ENCODE peak calls at places on chromosomes 13 and 19, in four cellular contexts. G is head of caudate nucleus, I is breast epithelium, E is anterior cingulate cortex. H is an unnamed sample.

GRCh38 chr13:36131215-36131930 is at the start of gene DCLK1:
- DNase-seq in G (peak; percentile 56), I (no peak), E (peak; percentile 38), H (no peak)

GRCh38 chr13:95902736-95903135 is 150.5 kb downstream of the UGGT2 start:
- DNase-seq in G (no peak), I (no peak), E (no peak), H (no peak)

GRCh38 chr19:48637948-48638830 is 1.0 kb upstream of the DBP start:
- DNase-seq in G (peak; percentile 82), I (peak; percentile 91), E (peak; percentile 89), H (peak; percentile 59)

GRCh38 chr19:23509686-23510450 is 114.6 kb upstream of the ZNF91 start:
- DNase-seq in G (no peak), I (no peak), E (no peak), H (no peak)

GRCh38 chr19:7533925-7534480 is 1.5 kb upstream of the PNPLA6 start:
- DNase-seq in G (peak; percentile 84), I (peak; percentile 81), E (peak; percentile 84), H (peak; percentile 66)

GRCh38 chr19:47704024-47704423 is 9.2 kb upstream of the EHD2 start:
- DNase-seq in G (no peak), I (no peak), E (no peak), H (no peak)

GRCh38 chr13:94054159-94054558 is 425.3 kb downstream of the DCT start:
- DNase-seq in G (no peak), I (no peak), E (no peak), H (no peak)

GRCh38 chr19:55406869-55407624 is 541 bp downstream of the UBE2S start:
- DNase-seq in G (no peak), I (no peak), E (no peak), H (peak; percentile 27)

GRCh38 chr13:98454389-98454881 is 122.5 kb downstream of the STK24 start:
- DNase-seq in G (no peak), I (no peak), E (no peak), H (no peak)

GRCh38 chr13:80707000-80707983 is 366.4 kb upstream of the SPRY2 start:
- DNase-seq in G (no peak), I (no peak), E (no peak), H (no peak)

GRCh38 chr13:40261361-40261760 is 405.1 kb downstream of the FOXO1 start:
- DNase-seq in G (no peak), I (no peak), E (no peak), H (no peak)

GRCh38 chr19:772730-773436 is 22.0 kb downstream of the MISP start:
- DNase-seq in G (no peak), I (no peak), E (no peak), H (no peak)

GRCh38 chr13:34025746-34026145 is 207.8 kb downstream of the RFC3 start:
- DNase-seq in G (no peak), I (no peak), E (no peak), H (no peak)

GRCh38 chr13:73934215-73934623 is 200.0 kb downstream of the KLF12 start:
- DNase-seq in G (no peak), I (no peak), E (no peak), H (no peak)

GRCh38 chr19:57363734-57364181 is 407 bp downstream of the TRAPPC2B start:
- DNase-seq in G (peak; percentile 13), I (no peak), E (no peak), H (no peak)

GRCh38 chr13:40401911-40402776 is 264.3 kb downstream of the FOXO1 start:
- DNase-seq in G (peak; percentile 74), I (peak; percentile 84), E (peak; percentile 36), H (no peak)

GRCh38 chr19:37007587-37008220 is 70.5 kb upstream of the ZNF420 start:
- DNase-seq in G (peak; percentile 47), I (peak; percentile 45), E (no peak), H (peak; percentile 3)

GRCh38 chr19:1041835-1042685 is 2.2 kb downstream of the ABCA7 start:
- DNase-seq in G (no peak), I (no peak), E (no peak), H (no peak)

GRCh38 chr19:41325947-41326706 is 16.2 kb downstream of the CCDC97 start:
- DNase-seq in G (no peak), I (no peak), E (no peak), H (no peak)

GRCh38 chr19:39474139-39474620 is 6.5 kb upstream of the TIMM50 start:
- DNase-seq in G (peak; percentile 57), I (no peak), E (no peak), H (peak; percentile 64)

GRCh38 chr13:92827503-92827902 is 399.1 kb upstream of the GPC6 start:
- DNase-seq in G (no peak), I (no peak), E (no peak), H (no peak)

GRCh38 chr19:47190167-47190727 is 40.8 kb downstream of the BBC3 start:
- DNase-seq in G (peak; percentile 24), I (peak; percentile 48), E (peak; percentile 54), H (peak; percentile 37)

GRCh38 chr13:98187155-98187726 is 10.2 kb upstream of the RNF113B start:
- DNase-seq in G (no peak), I (no peak), E (no peak), H (no peak)

GRCh38 chr19:55275851-55276719 is 3.8 kb downstream of the HSPBP1 start:
- DNase-seq in G (no peak), I (no peak), E (no peak), H (no peak)

GRCh38 chr19:45668342-45668871 is 386 bp downstream of the GIPR start:
- DNase-seq in G (no peak), I (no peak), E (no peak), H (no peak)

GRCh38 chr19:16442386-16443276 is 29.1 kb downstream of the EPS15L1 start:
- DNase-seq in G (no peak), I (no peak), E (no peak), H (no peak)

GRCh38 chr19:9945319-9945966 is 9.1 kb upstream of the OLFM2 start:
- DNase-seq in G (peak; percentile 44), I (peak; percentile 68), E (peak; percentile 81), H (no peak)

GRCh38 chr13:44668707-44669106 is 92.6 kb upstream of the TSC22D1 start:
- DNase-seq in G (no peak), I (no peak), E (no peak), H (no peak)